ENCODE peak calls at places on chromosomes 4 and X, in four cellular contexts. Z is GM23248, H is hepatocyte, Y is GM23338. P is an unnamed sample.

GRCh38 chr4:80184791-80185756 is 12.2 kb upstream of the PRDM8 start:
- DNase-seq in Z (peak; percentile 72), Y (peak; percentile 70), H (no peak), P (no peak)

GRCh38 chr4:99614491-99614890 is 39.9 kb downstream of the MTTP start:
- DNase-seq in Y (no peak), H (no peak), Z (no peak), P (no peak)

GRCh38 chrX:14899607-14900006 is 26.4 kb downstream of the MOSPD2 start:
- DNase-seq in H (peak; percentile 8), Y (no peak), Z (peak; percentile 58), P (no peak)

GRCh38 chr4:94160774-94161173 is 46.9 kb upstream of the SMARCAD1 start:
- DNase-seq in Z (no peak), Y (no peak), H (no peak), P (no peak)

GRCh38 chr4:123415977-123416376 is 19.4 kb downstream of the SPRY1 start:
- DNase-seq in Y (no peak), H (no peak), Z (peak; percentile 60), P (no peak)

GRCh38 chr4:41538017-41538733 is at the start of gene LIMCH1:
- DNase-seq in Z (peak; percentile 59), Y (peak; percentile 59), H (no peak), P (no peak)

GRCh38 chr4:123606336-123606735 is 209.7 kb downstream of the SPRY1 start:
- DNase-seq in H (no peak), Y (no peak), Z (no peak), P (no peak)

GRCh38 chrX:43493751-43494150 is 162.3 kb upstream of the MAOA start:
- DNase-seq in Y (no peak), H (no peak), Z (no peak), P (no peak)

GRCh38 chr4:116478343-116478742 is 607.0 kb downstream of the TRAM1L1 start:
- DNase-seq in H (no peak), Z (no peak), Y (no peak), P (no peak)

GRCh38 chrX:103063191-103063845 is 653 bp downstream of the BEX1 start:
- DNase-seq in Z (peak; percentile 60), Y (peak; percentile 60), H (peak; percentile 58), P (no peak)

GRCh38 chr4:55485821-55486220 is 60.9 kb downstream of the CLOCK start:
- DNase-seq in H (no peak), Z (no peak), Y (no peak), P (no peak)

GRCh38 chr4:125461676-125462363 is 147.1 kb downstream of the FAT4 start:
- DNase-seq in Y (no peak), H (no peak), Z (no peak), P (no peak)

GRCh38 chr4:157804986-157805385 is 367.8 kb downstream of the GASK1B start:
- DNase-seq in H (peak; percentile 48), Z (peak; percentile 5), Y (peak; percentile 48), P (no peak)

GRCh38 chr4:187333151-187333550 is 609.5 kb upstream of the FAT1 start:
- DNase-seq in Z (no peak), H (no peak), Y (no peak), P (no peak)

GRCh38 chr4:176262243-176262642 is 6.8 kb downstream of the ASB5 start:
- DNase-seq in H (no peak), Y (no peak), Z (no peak), P (no peak)

GRCh38 chrX:123274796-123275195 is 90.7 kb downstream of the GRIA3 start:
- DNase-seq in H (no peak), Y (no peak), Z (peak; percentile 17), P (no peak)

GRCh38 chr4:46386570-46386969 is 3.4 kb downstream of the GABRA2 start:
- DNase-seq in Y (peak; percentile 70), H (peak; percentile 59), Z (peak; percentile 14), P (no peak)
- TF ChIP-seq EZH2phosphoT487 in Y (no peak), H (no peak), Z (no peak), P (no peak)

DNA sequence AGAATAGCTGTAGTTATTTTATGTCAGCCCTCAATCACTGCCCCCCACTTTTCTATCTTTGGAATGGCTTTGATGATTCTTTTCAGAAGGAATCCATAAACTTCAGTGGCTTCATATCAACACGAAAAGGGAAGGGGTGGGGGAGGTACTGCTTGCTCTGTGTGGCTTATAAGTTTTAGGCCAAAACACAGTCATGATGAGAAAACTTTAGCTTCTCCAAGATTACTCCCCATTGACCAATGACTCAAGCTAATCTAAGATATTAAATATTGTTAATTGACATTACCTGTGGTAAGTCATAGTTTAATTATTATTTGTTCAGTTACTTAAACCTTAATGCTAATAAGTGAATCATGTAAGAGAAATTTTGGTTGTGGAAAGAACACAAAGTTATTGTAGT is 669.6 kb upstream of the FAM241A start:
- DNase-seq in Z (peak; percentile 21), H (no peak), Y (no peak), P (no peak)
- H3K27ac ChIP-seq in Z (no peak overlapping the region), H (no peak overlapping the region), Y (no peak overlapping the region), P (no peak overlapping the region)

DNA sequence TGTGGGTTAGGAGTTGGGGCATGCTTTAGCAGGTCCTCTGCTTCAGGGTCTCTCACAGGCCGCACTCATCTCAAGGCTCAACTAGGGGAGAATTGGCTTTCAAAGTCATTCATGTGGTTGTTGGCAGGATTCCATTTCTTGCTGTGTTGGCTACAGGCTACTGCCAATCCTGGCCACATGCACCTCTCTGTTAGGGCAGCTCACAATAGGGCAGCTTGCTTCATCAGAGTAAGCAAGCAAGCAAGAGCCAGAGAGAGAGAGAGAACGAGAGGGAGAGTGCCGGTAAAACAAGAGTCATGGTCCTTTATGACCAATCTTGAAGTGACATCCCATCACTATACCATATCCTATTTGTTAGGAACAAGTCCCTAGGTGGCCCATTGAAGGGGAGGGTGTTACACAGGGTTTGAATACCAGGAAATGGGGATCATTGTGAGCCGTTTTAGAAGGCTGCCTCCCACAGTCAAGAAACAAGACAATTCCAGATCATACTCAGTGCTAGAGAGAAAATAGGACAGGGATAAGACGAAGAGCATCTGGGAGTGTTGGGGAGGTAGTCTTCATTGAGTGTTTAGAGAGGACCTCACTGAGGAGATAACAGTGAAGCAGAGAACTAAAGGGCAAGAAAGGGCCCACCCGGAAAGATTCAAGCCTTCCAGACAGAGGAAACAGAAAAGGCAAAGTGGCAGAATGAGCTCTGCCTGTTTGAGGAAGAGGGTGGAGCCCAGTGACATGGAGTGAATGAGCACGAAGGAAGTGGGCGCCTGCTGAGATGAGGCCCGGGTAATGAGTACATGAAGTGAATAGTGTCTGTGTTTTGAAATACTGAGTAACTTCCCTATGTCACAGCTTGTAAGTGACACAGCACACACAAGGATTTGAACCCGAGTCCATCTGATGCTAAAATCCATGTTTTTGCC is 32.8 kb upstream of the TLR2 start:
- DNase-seq in Y (no peak), Z (peak; percentile 59), H (no peak), P (peak; percentile 37)
- TF ChIP-seq EZH2phosphoT487 in Y (no peak), Z (no peak), H (no peak), P (no peak)

GRCh38 chr4:7971159-7971631 is 31.5 kb upstream of the AFAP1 start:
- DNase-seq in Y (no peak), H (no peak), Z (no peak), P (no peak)
- H3K27ac ChIP-seq in Y (no peak overlapping the region), H (peak overlapping the region; percentile 97), Z (no peak overlapping the region), P (no peak overlapping the region)

GRCh38 chr4:182126096-182126495 is 117.1 kb upstream of the TENM3 start:
- DNase-seq in H (no peak), Y (no peak), Z (no peak), P (no peak)
- TF ChIP-seq EZH2phosphoT487 in H (no peak), Y (no peak), Z (no peak), P (no peak)

GRCh38 chr4:140935259-140935658 is 179.1 kb upstream of the TBC1D9 start:
- DNase-seq in Y (no peak), H (peak; percentile 8), Z (peak; percentile 19), P (no peak)
- H3K27ac ChIP-seq in Y (no peak overlapping the region), H (no peak overlapping the region), Z (no peak overlapping the region), P (no peak overlapping the region)

GRCh38 chr4:168390041-168390440 is 71.5 kb upstream of the DDX60 start:
- DNase-seq in Z (no peak), Y (no peak), H (no peak), P (no peak)
- TF ChIP-seq EZH2phosphoT487 in Z (no peak), Y (no peak), H (no peak), P (no peak)

DNA sequence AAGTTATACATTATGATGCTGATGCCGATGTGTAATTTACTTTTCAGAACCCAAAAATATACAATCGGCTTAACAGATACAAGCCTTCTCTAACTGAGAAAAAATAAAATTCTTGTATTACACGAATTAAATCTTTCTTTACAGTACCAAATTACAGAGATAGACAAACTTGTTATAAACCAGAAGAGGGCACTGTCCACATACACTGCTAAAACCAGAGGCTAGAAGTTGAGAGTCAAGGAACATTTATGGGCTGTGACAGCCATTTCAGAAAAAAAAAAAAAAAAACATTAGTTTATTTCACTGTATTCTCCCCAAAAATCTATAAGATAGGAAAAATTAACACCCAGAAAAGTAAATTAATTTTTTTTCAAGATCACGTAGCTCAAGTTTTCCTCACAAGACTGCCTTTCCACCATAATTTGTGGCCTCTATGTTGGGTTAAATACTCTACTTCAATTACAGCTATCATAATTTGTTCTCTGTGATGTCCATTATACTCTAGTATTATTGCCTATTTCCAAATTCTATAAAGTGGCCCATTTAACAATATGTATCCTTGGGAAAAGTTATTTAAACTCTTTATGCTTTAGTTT is 12.0 kb downstream of the EREG start:
- DNase-seq in H (peak; percentile 66), Z (peak; percentile 82), Y (peak; percentile 63), P (peak; percentile 11)
- H3K27ac ChIP-seq in H (peak overlapping the region; percentile 85), Z (no peak overlapping the region), Y (no peak overlapping the region), P (no peak overlapping the region)

GRCh38 chrX:115192244-115192700 is 3.1 kb downstream of the RBMXL3 start:
- DNase-seq in H (no peak), Y (no peak), Z (no peak), P (no peak)
- TF ChIP-seq EZH2phosphoT487 in H (no peak), Y (no peak), Z (no peak), P (no peak)

P was measured in OCI-LY7.